ENCODE peak calls at places on chromosomes 1 and 21, in ten cellular contexts. One of them, this sample, is unnamed.

GRCh38 chr21:41054206-41054605 is 113.8 kb upstream of the BACE2 start:
- DNase-seq in tibial artery: no peak
- DNase-seq in Caco-2: no peak
- DNase-seq in fibroblast of lung: no peak
- DNase-seq in stomach: no peak
- DNase-seq in AG10803: no peak
- DNase-seq in mucosa of descending colon: no peak
- DNase-seq in RWPE1: no peak
- DNase-seq in thoracic aorta: no peak
- DNase-seq in GM12878: no peak
- DNase-seq in this sample: no peak

GRCh38 chr1:205981257-205981656 is 21.9 kb downstream of the RAB7B start:
- DNase-seq in tibial artery: no peak
- DNase-seq in Caco-2: no peak
- DNase-seq in fibroblast of lung: no peak
- DNase-seq in stomach: no peak
- DNase-seq in AG10803: no peak
- DNase-seq in mucosa of descending colon: no peak
- DNase-seq in RWPE1: no peak
- DNase-seq in thoracic aorta: no peak
- DNase-seq in GM12878: no peak
- DNase-seq in this sample: no peak

GRCh38 chr21:16079830-16080229 is 350.0 kb downstream of the USP25 start:
- DNase-seq in tibial artery: no peak
- DNase-seq in Caco-2: no peak
- DNase-seq in fibroblast of lung: peak
- DNase-seq in stomach: no peak
- DNase-seq in AG10803: peak
- DNase-seq in mucosa of descending colon: no peak
- DNase-seq in RWPE1: no peak
- DNase-seq in thoracic aorta: no peak
- DNase-seq in GM12878: no peak
- DNase-seq in this sample: no peak

GRCh38 chr1:77605246-77606026 is 77.0 kb downstream of the ZZZ3 start:
- DNase-seq in tibial artery: peak
- DNase-seq in Caco-2: no peak
- DNase-seq in fibroblast of lung: peak
- DNase-seq in stomach: peak
- DNase-seq in AG10803: peak
- DNase-seq in mucosa of descending colon: no peak
- DNase-seq in RWPE1: no peak
- DNase-seq in thoracic aorta: no peak
- DNase-seq in GM12878: no peak
- DNase-seq in this sample: peak

GRCh38 chr1:14521602-14522001 is 76.9 kb upstream of the KAZN start:
- DNase-seq in tibial artery: no peak
- DNase-seq in Caco-2: no peak
- DNase-seq in fibroblast of lung: peak
- DNase-seq in stomach: no peak
- DNase-seq in AG10803: no peak
- DNase-seq in mucosa of descending colon: no peak
- DNase-seq in RWPE1: no peak
- DNase-seq in thoracic aorta: no peak
- DNase-seq in GM12878: no peak
- DNase-seq in this sample: no peak

GRCh38 chr1:119766374-119766794 is 2.3 kb downstream of the HMGCS2 start:
- DNase-seq in tibial artery: no peak
- DNase-seq in Caco-2: peak
- DNase-seq in fibroblast of lung: no peak
- DNase-seq in stomach: peak
- DNase-seq in AG10803: no peak
- DNase-seq in mucosa of descending colon: no peak
- DNase-seq in RWPE1: no peak
- DNase-seq in thoracic aorta: no peak
- DNase-seq in GM12878: no peak
- DNase-seq in this sample: no peak

GRCh38 chr1:37793773-37794371 is at the start of gene MANEAL:
- DNase-seq in tibial artery: peak
- DNase-seq in Caco-2: peak
- DNase-seq in fibroblast of lung: peak
- DNase-seq in stomach: peak
- DNase-seq in AG10803: peak
- DNase-seq in mucosa of descending colon: peak
- DNase-seq in RWPE1: peak
- DNase-seq in thoracic aorta: no peak
- DNase-seq in GM12878: no peak
- DNase-seq in this sample: peak

GRCh38 chr1:98157524-98158293 is 236.9 kb upstream of the DPYD start:
- DNase-seq in tibial artery: no peak
- DNase-seq in Caco-2: no peak
- DNase-seq in fibroblast of lung: peak
- DNase-seq in stomach: no peak
- DNase-seq in AG10803: peak
- DNase-seq in mucosa of descending colon: no peak
- DNase-seq in RWPE1: no peak
- DNase-seq in thoracic aorta: no peak
- DNase-seq in GM12878: no peak
- DNase-seq in this sample: no peak

GRCh38 chr1:8903908-8904650 is 25.6 kb upstream of the ENO1 start:
- DNase-seq in tibial artery: peak
- DNase-seq in Caco-2: peak
- DNase-seq in fibroblast of lung: peak
- DNase-seq in stomach: peak
- DNase-seq in AG10803: peak
- DNase-seq in mucosa of descending colon: no peak
- DNase-seq in RWPE1: peak
- DNase-seq in thoracic aorta: no peak
- DNase-seq in GM12878: no peak
- DNase-seq in this sample: peak

GRCh38 chr21:28089599-28090421 is 902.9 kb downstream of the LTN1 start:
- DNase-seq in tibial artery: no peak
- DNase-seq in Caco-2: peak
- DNase-seq in fibroblast of lung: no peak
- DNase-seq in stomach: no peak
- DNase-seq in AG10803: no peak
- DNase-seq in mucosa of descending colon: no peak
- DNase-seq in RWPE1: no peak
- DNase-seq in thoracic aorta: no peak
- DNase-seq in GM12878: no peak
- DNase-seq in this sample: peak

GRCh38 chr1:243325305-243325890 is 69.6 kb downstream of the SDCCAG8 start:
- DNase-seq in tibial artery: no peak
- DNase-seq in Caco-2: peak
- DNase-seq in fibroblast of lung: peak
- DNase-seq in stomach: no peak
- DNase-seq in AG10803: peak
- DNase-seq in mucosa of descending colon: no peak
- DNase-seq in RWPE1: peak
- DNase-seq in thoracic aorta: no peak
- DNase-seq in GM12878: no peak
- DNase-seq in this sample: peak

GRCh38 chr1:70979879-70980278 is 67.7 kb downstream of the PTGER3 start:
- DNase-seq in tibial artery: no peak
- DNase-seq in Caco-2: no peak
- DNase-seq in fibroblast of lung: no peak
- DNase-seq in stomach: no peak
- DNase-seq in AG10803: no peak
- DNase-seq in mucosa of descending colon: no peak
- DNase-seq in RWPE1: no peak
- DNase-seq in thoracic aorta: no peak
- DNase-seq in GM12878: no peak
- DNase-seq in this sample: no peak

GRCh38 chr1:3697810-3698209 is 45.5 kb downstream of the TP73 start:
- DNase-seq in tibial artery: no peak
- DNase-seq in Caco-2: no peak
- DNase-seq in fibroblast of lung: no peak
- DNase-seq in stomach: no peak
- DNase-seq in AG10803: no peak
- DNase-seq in mucosa of descending colon: no peak
- DNase-seq in RWPE1: no peak
- DNase-seq in thoracic aorta: no peak
- DNase-seq in GM12878: no peak
- DNase-seq in this sample: no peak

GRCh38 chr1:23747947-23748346 is 4.7 kb downstream of the ELOA start:
- DNase-seq in tibial artery: no peak
- DNase-seq in Caco-2: no peak
- DNase-seq in fibroblast of lung: no peak
- DNase-seq in stomach: no peak
- DNase-seq in AG10803: no peak
- DNase-seq in mucosa of descending colon: no peak
- DNase-seq in RWPE1: no peak
- DNase-seq in thoracic aorta: no peak
- DNase-seq in GM12878: no peak
- DNase-seq in this sample: no peak

GRCh38 chr1:156951371-156951770 is 30.9 kb downstream of the LRRC71 start:
- DNase-seq in tibial artery: no peak
- DNase-seq in Caco-2: no peak
- DNase-seq in fibroblast of lung: no peak
- DNase-seq in stomach: no peak
- DNase-seq in AG10803: no peak
- DNase-seq in mucosa of descending colon: no peak
- DNase-seq in RWPE1: no peak
- DNase-seq in thoracic aorta: no peak
- DNase-seq in GM12878: no peak
- DNase-seq in this sample: no peak

GRCh38 chr1:235599536-235599935 is 50.0 kb downstream of the GNG4 start:
- DNase-seq in tibial artery: no peak
- DNase-seq in Caco-2: no peak
- DNase-seq in fibroblast of lung: no peak
- DNase-seq in stomach: no peak
- DNase-seq in AG10803: no peak
- DNase-seq in mucosa of descending colon: no peak
- DNase-seq in RWPE1: no peak
- DNase-seq in thoracic aorta: no peak
- DNase-seq in GM12878: no peak
- DNase-seq in this sample: no peak
- TF ChIP-seq CTCF in tibial artery: no peak
- TF ChIP-seq CTCF in Caco-2: no peak
- TF ChIP-seq CTCF in fibroblast of lung: no peak
- TF ChIP-seq CTCF in stomach: no peak
- TF ChIP-seq CTCF in AG10803: no peak
- TF ChIP-seq CTCF in mucosa of descending colon: no peak
- TF ChIP-seq CTCF in RWPE1: no peak
- TF ChIP-seq CTCF in thoracic aorta: no peak
- TF ChIP-seq CTCF in GM12878: no peak
- TF ChIP-seq CTCF in this sample: no peak

DNA sequence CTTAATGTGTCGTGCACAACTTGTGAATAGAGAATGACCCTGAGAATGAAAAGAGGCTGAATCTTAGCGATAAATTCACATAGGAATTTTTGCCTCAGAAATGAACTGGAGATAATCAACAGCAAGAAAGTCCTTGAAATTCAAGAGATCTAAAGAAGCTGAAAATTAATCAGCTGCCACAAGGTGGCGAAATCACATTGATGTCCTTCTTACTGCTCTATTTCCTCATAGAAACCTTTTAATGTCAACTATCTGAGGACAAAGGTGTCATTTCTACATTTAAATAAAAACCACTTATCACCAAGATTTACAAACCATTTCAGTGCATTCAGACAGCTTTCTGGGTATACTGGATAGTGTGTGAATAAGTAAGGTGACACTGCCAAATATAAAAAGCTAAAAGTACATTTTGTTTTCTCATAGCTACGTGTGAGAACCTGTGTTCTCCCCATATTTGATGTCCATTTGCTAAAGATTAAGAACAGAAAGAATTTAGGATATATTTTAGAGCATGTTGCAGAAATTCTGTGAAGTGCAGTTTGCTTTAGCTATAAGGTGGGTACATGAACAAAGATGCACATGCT is 485.3 kb upstream of the PTBP2 start:
- DNase-seq in tibial artery: no peak
- DNase-seq in Caco-2: peak
- DNase-seq in fibroblast of lung: peak
- DNase-seq in stomach: peak
- DNase-seq in AG10803: peak
- DNase-seq in mucosa of descending colon: no peak
- DNase-seq in RWPE1: peak
- DNase-seq in thoracic aorta: no peak
- DNase-seq in GM12878: no peak
- DNase-seq in this sample: peak
- TF ChIP-seq CTCF in tibial artery: peak
- TF ChIP-seq CTCF in Caco-2: peak
- TF ChIP-seq CTCF in fibroblast of lung: peak
- TF ChIP-seq CTCF in stomach: peak
- TF ChIP-seq CTCF in AG10803: peak
- TF ChIP-seq CTCF in mucosa of descending colon: no peak
- TF ChIP-seq CTCF in RWPE1: peak
- TF ChIP-seq CTCF in thoracic aorta: peak
- TF ChIP-seq CTCF in GM12878: peak
- TF ChIP-seq CTCF in this sample: peak

DNA sequence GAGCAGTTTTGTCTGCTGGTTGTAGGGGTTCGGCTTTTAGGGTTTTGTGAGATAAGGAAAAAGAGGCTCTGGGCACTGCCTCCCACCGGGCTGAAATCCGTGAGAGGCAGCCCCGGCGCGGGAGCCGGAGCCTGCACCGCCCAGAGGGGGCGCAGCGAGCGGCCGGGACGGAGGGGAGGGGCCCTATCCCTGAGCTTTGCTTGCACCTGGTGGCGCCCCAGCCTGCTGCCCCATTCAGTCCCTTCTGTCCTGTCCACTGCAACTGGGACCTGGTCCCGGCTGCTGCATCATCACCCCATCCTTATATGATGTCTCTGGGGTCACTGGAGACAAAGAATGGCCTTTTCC is 512 bp upstream of the KCNJ6 start:
- DNase-seq in tibial artery: no peak
- DNase-seq in Caco-2: no peak
- DNase-seq in fibroblast of lung: no peak
- DNase-seq in stomach: no peak
- DNase-seq in AG10803: no peak
- DNase-seq in mucosa of descending colon: no peak
- DNase-seq in RWPE1: no peak
- DNase-seq in thoracic aorta: no peak
- DNase-seq in GM12878: no peak
- DNase-seq in this sample: no peak
- TF ChIP-seq CTCF in tibial artery: no peak
- TF ChIP-seq CTCF in Caco-2: no peak
- TF ChIP-seq CTCF in fibroblast of lung: peak
- TF ChIP-seq CTCF in stomach: no peak
- TF ChIP-seq CTCF in AG10803: peak
- TF ChIP-seq CTCF in mucosa of descending colon: no peak
- TF ChIP-seq CTCF in RWPE1: no peak
- TF ChIP-seq CTCF in thoracic aorta: no peak
- TF ChIP-seq CTCF in GM12878: no peak
- TF ChIP-seq CTCF in this sample: no peak

DNA sequence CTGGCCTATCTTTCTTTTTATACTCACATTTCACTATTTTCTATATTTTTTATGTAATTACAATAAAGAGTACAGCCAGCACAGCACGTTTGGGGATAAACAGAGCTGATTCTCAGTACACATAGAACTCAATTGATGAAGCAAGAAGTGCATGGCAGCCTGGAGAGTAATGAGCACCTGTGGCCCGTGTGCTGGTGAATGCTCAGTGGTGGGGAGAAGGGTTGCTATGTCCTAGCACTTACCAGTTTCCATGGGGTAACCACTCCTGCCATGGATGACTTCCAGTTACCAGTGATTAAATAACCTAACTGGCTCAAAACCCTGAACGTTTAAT is 332.0 kb downstream of the CAMTA1 start:
- DNase-seq in tibial artery: no peak
- DNase-seq in Caco-2: no peak
- DNase-seq in fibroblast of lung: no peak
- DNase-seq in stomach: no peak
- DNase-seq in AG10803: no peak
- DNase-seq in mucosa of descending colon: no peak
- DNase-seq in RWPE1: no peak
- DNase-seq in thoracic aorta: no peak
- DNase-seq in GM12878: no peak
- DNase-seq in this sample: no peak
- TF ChIP-seq CTCF in tibial artery: no peak
- TF ChIP-seq CTCF in Caco-2: no peak
- TF ChIP-seq CTCF in fibroblast of lung: no peak
- TF ChIP-seq CTCF in stomach: no peak
- TF ChIP-seq CTCF in AG10803: no peak
- TF ChIP-seq CTCF in mucosa of descending colon: no peak
- TF ChIP-seq CTCF in RWPE1: no peak
- TF ChIP-seq CTCF in thoracic aorta: no peak
- TF ChIP-seq CTCF in GM12878: no peak
- TF ChIP-seq CTCF in this sample: no peak